ENCODE peak calls at places on chromosomes 16 and 17, in six cellular contexts. G is thoracic aorta, R is AG04450, P is neural progenitor cell, Q is psoas muscle, Z is ascending aorta. C is an unnamed sample.

GRCh38 chr16:31477220-31478216 is 5.4 kb upstream of the SLC5A2 start:
- DNase-seq in Q (no peak), Z (no peak), P (peak), R (no peak), G (no peak), C (no peak)

GRCh38 chr16:60331168-60331567 is 1597.1 kb upstream of the GOT2 start:
- DNase-seq in Z (no peak), G (no peak), R (no peak), Q (no peak), P (no peak), C (no peak)

GRCh38 chr16:4803479-4804243 is 1.2 kb upstream of the ROGDI start:
- DNase-seq in R (no peak), P (no peak), Z (no peak), G (no peak), Q (no peak), C (no peak)

GRCh38 chr17:6306820-6307219 is 128.1 kb downstream of the AIPL1 start:
- DNase-seq in G (no peak), Q (no peak), Z (no peak), R (no peak), P (peak), C (no peak)

GRCh38 chr16:78485188-78485898 is 385.9 kb downstream of the WWOX start:
- DNase-seq in Q (no peak), Z (no peak), P (no peak), R (no peak), G (no peak), C (no peak)

GRCh38 chr17:75147878-75148546 is 6.3 kb downstream of the JPT1 start:
- DNase-seq in Q (no peak), G (no peak), Z (no peak), R (no peak), P (no peak), C (no peak)

GRCh38 chr17:50283246-50283645 is 9.0 kb downstream of the TMEM92 start:
- DNase-seq in G (no peak), Q (no peak), Z (no peak), R (no peak), P (no peak), C (no peak)

GRCh38 chr16:50731130-50731988 is 10.5 kb upstream of the CYLD start:
- DNase-seq in P (no peak), Q (no peak), G (no peak), R (no peak), Z (no peak), C (no peak)

GRCh38 chr17:66819466-66819865 is 15.5 kb upstream of the CACNG5 start:
- DNase-seq in G (no peak), Z (no peak), Q (no peak), P (no peak), R (no peak), C (no peak)

GRCh38 chr16:57761301-57761700 is 25.7 kb downstream of the KATNB1 start:
- DNase-seq in P (no peak), R (no peak), Q (peak), G (no peak), Z (no peak), C (no peak)

GRCh38 chr16:26542198-26542597 is 524.5 kb upstream of the C16orf82 start:
- DNase-seq in Z (no peak), P (no peak), R (no peak), Q (no peak), G (no peak), C (no peak)

GRCh38 chr17:21677126-21677910 is 15.0 kb upstream of the KCNJ18 start:
- DNase-seq in Q (no peak), G (no peak), R (no peak), P (no peak), Z (peak), C (no peak)

GRCh38 chr17:1147664-1148063 is 32.1 kb downstream of the ABR start:
- DNase-seq in P (peak), Q (peak), G (no peak), R (no peak), Z (peak), C (no peak)

GRCh38 chr16:82007189-82007588 is 4.1 kb downstream of the SDR42E1 start:
- DNase-seq in Q (no peak), G (no peak), R (no peak), Z (no peak), P (no peak), C (no peak)

GRCh38 chr16:22614271-22614947 is 103.7 kb downstream of the NPIPB5 start:
- DNase-seq in Q (no peak), R (no peak), P (no peak), G (no peak), Z (peak), C (no peak)

GRCh38 chr16:74723224-74723623 is 22.6 kb upstream of the MLKL start:
- DNase-seq in R (no peak), Q (no peak), P (no peak), Z (no peak), G (no peak), C (no peak)

GRCh38 chr16:80948886-80949502 is 57.7 kb downstream of the CMC2 start:
- DNase-seq in R (no peak), G (no peak), Q (peak), Z (no peak), P (peak), C (no peak)

GRCh38 chr17:65230040-65230439 is 92.9 kb downstream of the RGS9 start:
- DNase-seq in P (no peak), G (no peak), Q (no peak), R (no peak), Z (no peak), C (no peak)

GRCh38 chr17:77312786-77313599 is 172.2 kb downstream of the SEC14L1 start:
- DNase-seq in Q (no peak), G (peak), R (peak), P (peak), Z (peak), C (no peak)

GRCh38 chr17:56319531-56319930 is 166.3 kb downstream of the ANKFN1 start:
- DNase-seq in R (peak), G (no peak), P (peak), Q (no peak), Z (no peak), C (no peak)

GRCh38 chr17:29616300-29617048 is 6.2 kb downstream of the CORO6 start:
- DNase-seq in R (no peak), G (no peak), Z (no peak), Q (no peak), P (no peak), C (no peak)

GRCh38 chr16:3456374-3456773 is 12.9 kb downstream of the NAA60 start:
- DNase-seq in Q (no peak), Z (no peak), R (no peak), G (no peak), P (no peak), C (no peak)

GRCh38 chr16:80323808-80324195 is 217.0 kb upstream of the DYNLRB2 start:
- DNase-seq in P (no peak), R (no peak), G (no peak), Q (no peak), Z (no peak), C (no peak)

GRCh38 chr17:27293898-27294688 is at the start of gene WSB1:
- DNase-seq in Q (peak), G (peak), Z (peak), P (peak), R (peak), C (peak)

GRCh38 chr16:86449377-86450095 is 60.8 kb upstream of the FOXF1 start:
- DNase-seq in P (no peak), Z (no peak), R (no peak), Q (no peak), G (no peak), C (no peak)

GRCh38 chr17:34169501-34169900 is 85.6 kb upstream of the CCL2 start:
- DNase-seq in Q (no peak), R (no peak), G (no peak), Z (no peak), P (no peak), C (no peak)

GRCh38 chr17:2064980-2065785 is 10.3 kb downstream of the HIC1 start:
- DNase-seq in Z (no peak), P (peak), G (no peak), Q (peak), R (no peak), C (no peak)

GRCh38 chr17:61981323-61981722 is 53.5 kb upstream of the INTS2 start:
- DNase-seq in P (no peak), Q (no peak), Z (no peak), G (no peak), R (no peak), C (no peak)

GRCh38 chr16:27748868-27749546 is 199.1 kb downstream of the KATNIP start:
- DNase-seq in R (peak), Z (no peak), G (no peak), Q (no peak), P (peak), C (no peak)

GRCh38 chr17:39400547-39401411 is 647 bp downstream of the FBXL20 start:
- DNase-seq in G (no peak), Z (no peak), Q (no peak), P (no peak), R (no peak), C (no peak)

GRCh38 chr17:72334205-72334604 is 213.4 kb downstream of the SOX9 start:
- DNase-seq in Q (no peak), P (no peak), R (peak), Z (no peak), G (no peak), C (no peak)
- TF ChIP-seq CTCF in Q (no peak), P (no peak), R (peak), Z (no peak), G (no peak), C (no peak)

DNA sequence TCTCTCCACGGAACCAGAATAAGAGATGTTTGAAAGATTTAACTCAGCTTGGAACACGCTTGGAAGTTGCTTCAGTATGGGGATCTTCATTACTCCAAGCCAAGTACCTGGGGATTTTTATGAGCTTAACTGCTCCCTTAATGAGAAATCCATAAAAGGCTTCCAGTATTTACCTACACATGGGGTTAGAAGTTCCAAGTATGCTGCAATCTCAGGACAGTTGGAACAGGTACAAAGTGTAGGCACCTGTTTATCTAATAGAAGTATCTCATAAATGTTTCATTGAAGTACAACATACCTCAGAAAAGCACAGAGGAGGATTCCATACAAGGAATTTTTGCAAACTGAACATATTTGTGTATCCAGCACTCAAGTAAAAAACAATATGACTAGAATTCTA is 161.6 kb upstream of the PIRT start:
- DNase-seq in P (no peak), Z (no peak), R (no peak), G (no peak), Q (no peak), C (no peak)
- H3K27ac ChIP-seq in P (no peak), Z (no peak), R (no peak), G (no peak), Q (no peak), C (no peak)

DNA sequence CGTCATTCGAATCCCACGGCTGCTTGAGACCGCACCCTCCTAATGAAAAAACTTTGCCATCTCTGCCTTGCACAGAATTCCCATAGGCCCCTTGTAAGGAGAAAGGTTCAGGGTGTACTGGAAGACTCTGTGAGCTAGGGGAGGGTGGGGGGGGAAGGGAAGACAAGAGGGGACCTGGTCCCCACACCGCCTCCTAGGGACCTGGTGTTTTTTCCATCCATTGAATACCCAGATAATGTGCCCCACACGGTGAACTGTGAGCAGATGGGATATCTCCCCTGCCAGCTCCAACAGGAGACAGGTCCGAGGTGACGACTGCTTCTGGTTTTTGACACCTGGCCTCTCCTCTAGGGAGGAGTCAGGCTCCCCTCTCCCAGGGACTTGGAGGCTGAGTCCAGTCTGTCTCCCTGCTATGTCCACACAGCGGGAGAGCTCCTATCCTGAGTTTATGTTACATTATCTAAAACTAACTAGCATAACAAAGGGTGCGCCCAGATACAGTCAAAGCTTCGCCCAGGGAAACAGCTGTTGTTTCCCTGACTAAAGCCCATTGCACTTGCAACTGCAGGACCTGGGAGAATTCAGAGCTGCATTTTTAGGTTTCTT is 1.8 kb downstream of the MARVELD3 start:
- DNase-seq in R (no peak), Z (no peak), G (no peak), Q (no peak), P (peak), C (no peak)
- H3K4me3 ChIP-seq in R (no peak), Z (no peak), G (no peak), Q (no peak), P (no peak), C (no peak)

GRCh38 chr16:87877942-87878507 is 8.7 kb upstream of the SLC7A5 start:
- DNase-seq in G (no peak), Q (no peak), Z (no peak), R (no peak), P (no peak), C (no peak)
- TF ChIP-seq CTCF in G (no peak), Q (no peak), Z (no peak), R (no peak), P (peak), C (no peak)

DNA sequence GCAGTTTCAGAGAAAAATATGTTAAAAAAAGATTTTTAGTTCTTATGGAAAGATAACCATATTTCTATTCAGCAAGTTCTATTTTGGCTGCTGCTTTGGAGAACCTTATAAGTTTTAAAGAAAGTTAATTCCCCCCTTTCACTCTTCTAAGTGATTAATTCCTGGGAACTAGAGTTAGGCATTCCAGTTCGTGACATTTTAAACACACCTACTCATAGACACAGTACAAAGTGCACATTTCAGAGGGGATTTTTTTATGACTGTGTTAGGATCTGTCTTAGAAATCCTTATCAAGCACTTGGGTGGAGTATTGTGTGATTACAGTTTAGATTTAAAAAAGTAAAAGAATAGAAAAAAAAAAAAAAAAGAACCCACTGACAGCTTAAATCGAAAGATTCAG is 3.5 kb upstream of the CDH11 start:
- DNase-seq in R (no peak), G (no peak), Q (no peak), P (no peak), Z (no peak), C (no peak)
- H3K27ac ChIP-seq in R (no peak), G (peak), Q (no peak), P (no peak), Z (peak), C (no peak)

DNA sequence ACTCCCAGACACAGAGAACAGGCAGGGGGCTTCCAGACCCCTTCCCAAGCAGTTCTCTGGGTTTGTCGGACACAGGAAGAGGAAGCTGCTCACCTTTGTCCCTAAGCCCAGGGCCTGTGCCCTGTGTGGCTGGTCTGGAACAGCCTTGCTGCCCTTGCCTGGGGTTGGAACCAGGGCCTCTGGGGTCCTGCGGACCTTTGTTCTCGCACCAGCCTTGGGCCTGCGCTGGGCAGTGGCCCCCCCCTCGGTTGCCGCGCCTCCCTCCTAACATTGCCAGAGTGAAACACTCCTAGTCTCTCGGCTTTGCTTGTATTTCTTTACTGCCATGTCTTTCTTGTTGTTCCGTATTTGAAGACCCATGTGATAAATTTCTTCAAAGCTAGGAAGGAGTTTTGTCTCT is 8.5 kb upstream of the IL17C start:
- DNase-seq in R (no peak), G (no peak), Z (no peak), Q (no peak), P (no peak), C (no peak)
- H3K4me3 ChIP-seq in R (no peak), G (no peak), Z (no peak), Q (no peak), P (no peak), C (no peak)

GRCh38 chr17:44123356-44124117 is at the start of gene HDAC5:
- DNase-seq in Q (peak), R (peak), P (peak), G (peak), Z (peak), C (peak)
- TF ChIP-seq CTCF in Q (peak), R (peak), P (peak), G (peak), Z (peak), C (peak)

DNA sequence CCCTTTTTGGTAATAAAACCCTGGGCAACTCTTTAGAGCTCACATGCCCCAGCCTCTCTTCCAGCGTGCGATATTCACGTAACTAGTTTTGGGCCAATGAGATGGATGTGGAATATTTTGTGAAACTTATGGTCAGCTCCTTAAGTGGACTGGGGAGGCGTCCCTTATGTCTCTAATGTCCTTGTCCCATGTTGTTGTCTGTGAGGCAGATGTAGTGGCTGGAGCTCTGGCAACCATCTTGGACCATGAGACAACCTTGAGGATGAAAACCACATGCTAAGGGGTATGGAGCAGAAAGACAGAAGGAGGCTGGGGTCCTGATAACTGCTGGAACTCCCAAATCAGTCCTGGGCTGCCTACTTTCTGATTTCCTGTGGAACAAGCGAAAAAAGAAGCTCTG is 31.4 kb upstream of the GPRC5B start:
- DNase-seq in Z (no peak), R (no peak), G (no peak), P (no peak), Q (no peak), C (no peak)
- H3K27ac ChIP-seq in Z (no peak), R (no peak), G (no peak), P (no peak), Q (no peak), C (no peak)

C was measured in esophagus squamous epithelium.